ENCODE peak calls at places on chromosomes 5 and 9, in eight cellular contexts. I is CD8-positive, alpha-beta memory T cell; V is mesendoderm; C is OCI-LY7; F is CD4-positive, CD25-positive, alpha-beta regulatory T cell; E is AG04450; N is right atrium auricular region; A is endothelial cell of umbilical vein. J is an unnamed sample.

GRCh38 chr5:1506242-1507015 is 17.3 kb downstream of the LPCAT1 start:
- DNase-seq in I (no peak), V (no peak), C (no peak), F (no peak), E (no peak), N (no peak), A (no peak), J (no peak)

GRCh38 chr5:172058088-172058487 is 51.6 kb upstream of the FBXW11 start:
- DNase-seq in I (no peak), V (no peak), C (no peak), F (no peak), E (no peak), N (no peak), A (no peak), J (no peak)

GRCh38 chr5:96785271-96785670 is 22.5 kb downstream of the ERAP1 start:
- DNase-seq in I (no peak), V (no peak), C (no peak), F (no peak), E (no peak), N (no peak), A (no peak), J (no peak)

GRCh38 chr9:105114956-105115728 is 129.3 kb upstream of the SLC44A1 start:
- DNase-seq in I (peak), V (peak), C (peak), F (no peak), E (no peak), N (peak), A (no peak), J (peak)

GRCh38 chr5:101292199-101292598 is 389.1 kb upstream of the ST8SIA4 start:
- DNase-seq in I (no peak), V (no peak), C (no peak), F (no peak), E (no peak), N (no peak), A (no peak), J (no peak)

GRCh38 chr9:14487547-14488185 is 173.7 kb upstream of the NFIB start:
- DNase-seq in I (no peak), V (no peak), C (no peak), F (no peak), E (no peak), N (no peak), A (no peak), J (no peak)

GRCh38 chr9:89919171-89919681 is 314.4 kb downstream of the GADD45G start:
- DNase-seq in I (peak), V (peak), C (peak), F (no peak), E (no peak), N (peak), A (no peak), J (peak)

GRCh38 chr5:93621340-93621872 is 38.4 kb downstream of the NR2F1 start:
- DNase-seq in I (no peak), V (peak), C (no peak), F (no peak), E (no peak), N (no peak), A (peak), J (peak)

GRCh38 chr5:34703767-34704324 is 47.7 kb downstream of the RAI14 start:
- DNase-seq in I (no peak), V (peak), C (no peak), F (no peak), E (no peak), N (no peak), A (no peak), J (no peak)

GRCh38 chr5:110096419-110096818 is 406.7 kb downstream of the MAN2A1 start:
- DNase-seq in I (no peak), V (no peak), C (no peak), F (no peak), E (no peak), N (no peak), A (no peak), J (no peak)

GRCh38 chr9:90307177-90307833 is 335.3 kb downstream of the DIRAS2 start:
- DNase-seq in I (no peak), V (no peak), C (no peak), F (no peak), E (no peak), N (no peak), A (no peak), J (no peak)

GRCh38 chr5:156469636-156470035 is 142.7 kb downstream of the SGCD start:
- DNase-seq in I (no peak), V (no peak), C (no peak), F (no peak), E (no peak), N (no peak), A (no peak), J (no peak)

GRCh38 chr5:32100230-32100629 is 73.9 kb downstream of the GOLPH3 start:
- DNase-seq in I (no peak), V (peak), C (no peak), F (no peak), E (no peak), N (no peak), A (peak), J (no peak)

GRCh38 chr5:167207081-167207480 is 1084.4 kb upstream of the WWC1 start:
- DNase-seq in I (no peak), V (no peak), C (no peak), F (no peak), E (no peak), N (no peak), A (no peak), J (no peak)

GRCh38 chr5:28788954-28789353 is 1750.6 kb upstream of the CDH9 start:
- DNase-seq in I (no peak), V (no peak), C (no peak), F (no peak), E (no peak), N (no peak), A (no peak), J (no peak)

GRCh38 chr9:115018547-115019435 is 88.4 kb upstream of the TNFSF8 start:
- DNase-seq in I (no peak), V (peak), C (no peak), F (no peak), E (peak), N (no peak), A (no peak), J (peak)

GRCh38 chr5:54956922-54957321 is 28.5 kb downstream of the ESM1 start:
- DNase-seq in I (no peak), V (no peak), C (no peak), F (no peak), E (no peak), N (no peak), A (no peak), J (no peak)

GRCh38 chr9:36625006-36625600 is 52.4 kb downstream of the MELK start:
- DNase-seq in I (no peak), V (no peak), C (no peak), F (no peak), E (peak), N (peak), A (peak), J (no peak)

GRCh38 chr5:172748341-172748843 is 22.6 kb downstream of the DUSP1 start:
- DNase-seq in I (no peak), V (peak), C (no peak), F (no peak), E (no peak), N (peak), A (peak), J (no peak)

GRCh38 chr9:98533132-98533531 is 175.6 kb downstream of the GABBR2 start:
- DNase-seq in I (no peak), V (no peak), C (no peak), F (no peak), E (no peak), N (no peak), A (no peak), J (no peak)

GRCh38 chr5:71932131-71932635 is 175.1 kb upstream of the MAP1B start:
- DNase-seq in I (no peak), V (no peak), C (no peak), F (no peak), E (no peak), N (no peak), A (no peak), J (peak)

GRCh38 chr5:39713224-39713911 is 288.6 kb upstream of the DAB2 start:
- DNase-seq in I (no peak), V (peak), C (no peak), F (no peak), E (no peak), N (no peak), A (no peak), J (no peak)

GRCh38 chr9:4328723-4329122 is 28.9 kb upstream of the GLIS3 start:
- DNase-seq in I (no peak), V (no peak), C (no peak), F (no peak), E (no peak), N (no peak), A (no peak), J (no peak)

GRCh38 chr9:4335631-4336030 is 35.8 kb upstream of the GLIS3 start:
- DNase-seq in I (no peak), V (no peak), C (no peak), F (no peak), E (no peak), N (no peak), A (no peak), J (no peak)

GRCh38 chr9:4334439-4334838 is 34.6 kb upstream of the GLIS3 start:
- DNase-seq in I (peak), V (peak), C (no peak), F (no peak), E (no peak), N (peak), A (peak), J (peak)

GRCh38 chr9:4333231-4333740 is 33.4 kb upstream of the GLIS3 start:
- DNase-seq in I (no peak), V (no peak), C (no peak), F (no peak), E (no peak), N (no peak), A (peak), J (no peak)

DNA sequence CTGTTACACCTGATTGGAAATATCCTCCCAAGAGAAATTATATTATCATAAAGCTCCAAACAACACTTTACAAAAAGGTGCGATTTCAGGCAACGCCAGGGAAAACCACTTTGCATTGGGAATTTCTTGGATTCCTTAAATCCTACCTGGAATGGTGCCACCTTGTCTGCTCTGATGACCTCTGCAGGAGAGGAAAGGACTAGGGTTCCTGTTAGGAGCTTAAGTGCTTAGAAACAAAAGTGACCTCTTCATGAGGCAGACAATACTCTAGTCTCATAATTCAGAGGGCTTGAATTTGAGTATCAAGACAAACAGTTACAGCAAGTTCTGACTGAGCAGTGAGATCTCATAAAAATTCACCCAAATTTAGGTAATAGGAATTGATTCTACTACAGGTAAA is 33.9 kb upstream of the GLIS3 start:
- DNase-seq in I (no peak), V (peak), C (no peak), F (no peak), E (no peak), N (no peak), A (peak), J (no peak)
- H3K27ac ChIP-seq in I (no peak), V (no peak), C (no peak), F (no peak), E (no peak), N (no peak), A (peak), J (no peak)

GRCh38 chr5:128535225-128535624 is 2.8 kb downstream of the FBN2 start:
- DNase-seq in I (no peak), V (no peak), C (no peak), F (no peak), E (no peak), N (no peak), A (no peak), J (no peak)
- H3K4me3 ChIP-seq in I (no peak), V (no peak), C (no peak), F (no peak), E (no peak), N (no peak), A (no peak), J (no peak)

DNA sequence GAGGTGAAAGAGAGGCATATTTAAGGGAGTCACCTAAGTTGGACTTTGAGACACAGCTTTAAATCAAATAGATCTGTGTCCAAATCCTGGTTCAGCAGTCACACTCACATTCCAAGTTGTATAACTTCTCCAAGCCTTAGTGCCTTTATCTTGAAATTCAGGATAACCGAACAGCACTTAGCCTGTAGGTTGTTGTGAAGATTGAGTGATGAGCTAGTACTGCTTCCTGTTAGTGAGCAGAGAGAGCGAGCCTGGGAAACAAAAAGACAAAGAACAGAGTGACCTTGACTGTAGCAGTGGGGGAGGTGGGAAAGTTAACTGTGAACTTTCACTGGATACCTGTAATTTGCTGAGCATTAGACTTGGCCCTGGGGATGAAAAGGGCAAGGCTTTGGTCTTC is 22.4 kb downstream of the MAML1 start:
- DNase-seq in I (no peak), V (peak), C (no peak), F (no peak), E (no peak), N (no peak), A (peak), J (peak)
- H3K27ac ChIP-seq in I (no peak), V (no peak), C (no peak), F (peak), E (peak), N (no peak), A (no peak), J (no peak)

DNA sequence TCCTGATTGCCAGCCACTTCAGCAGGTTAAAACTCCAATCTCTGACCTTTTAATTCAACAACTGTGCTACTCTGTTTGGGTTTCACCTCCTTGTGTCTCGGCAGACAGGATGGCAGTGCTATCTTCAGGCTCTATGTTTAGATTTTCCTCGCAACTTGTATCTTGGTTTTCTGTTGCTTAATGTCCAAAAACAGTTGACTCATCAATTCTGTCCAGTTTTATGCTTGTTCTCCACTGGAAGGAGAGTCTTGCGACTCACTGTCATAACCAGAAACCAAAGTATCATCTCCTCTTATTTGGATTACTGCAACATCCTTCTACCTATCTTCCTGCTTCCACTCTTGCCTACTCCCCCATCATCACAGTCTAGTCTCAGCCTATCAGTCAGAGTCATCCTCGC is 130.9 kb upstream of the ADAMTS16 start:
- DNase-seq in I (no peak), V (no peak), C (no peak), F (no peak), E (no peak), N (no peak), A (no peak), J (no peak)
- H3K4me3 ChIP-seq in I (no peak), V (no peak), C (no peak), F (no peak), E (no peak), N (no peak), A (no peak), J (no peak)

DNA sequence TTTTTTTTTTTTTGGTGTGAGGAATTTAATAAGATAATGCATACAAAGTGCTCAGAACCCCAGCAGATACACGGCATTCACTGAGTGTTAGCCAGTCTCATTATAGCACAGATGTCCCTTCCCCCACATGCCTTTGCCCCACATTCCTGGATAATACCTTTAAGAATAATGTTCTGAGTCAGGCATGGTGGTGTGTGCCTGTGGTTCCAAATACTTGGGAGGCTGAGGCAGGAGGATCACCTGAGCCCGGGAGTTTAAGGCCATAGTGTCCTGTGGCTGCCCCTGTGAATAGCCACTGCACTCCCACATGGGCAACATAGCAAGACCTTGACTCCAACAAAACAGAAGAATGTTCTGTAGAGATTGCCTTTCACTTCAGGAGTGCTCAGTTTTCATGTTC is 24.2 kb upstream of the ANKRD18A start:
- DNase-seq in I (no peak), V (no peak), C (no peak), F (no peak), E (no peak), N (no peak), A (no peak), J (no peak)
- H3K27ac ChIP-seq in I (no peak), V (no peak), C (no peak), F (no peak), E (no peak), N (no peak), A (no peak), J (no peak)

GRCh38 chr5:149141957-149142851 is 911 bp downstream of the ABLIM3 start:
- DNase-seq in I (no peak), V (no peak), C (no peak), F (no peak), E (no peak), N (peak), A (peak), J (no peak)
- H3K4me3 ChIP-seq in I (peak), V (no peak), C (no peak), F (no peak), E (peak), N (peak), A (peak), J (peak)

DNA sequence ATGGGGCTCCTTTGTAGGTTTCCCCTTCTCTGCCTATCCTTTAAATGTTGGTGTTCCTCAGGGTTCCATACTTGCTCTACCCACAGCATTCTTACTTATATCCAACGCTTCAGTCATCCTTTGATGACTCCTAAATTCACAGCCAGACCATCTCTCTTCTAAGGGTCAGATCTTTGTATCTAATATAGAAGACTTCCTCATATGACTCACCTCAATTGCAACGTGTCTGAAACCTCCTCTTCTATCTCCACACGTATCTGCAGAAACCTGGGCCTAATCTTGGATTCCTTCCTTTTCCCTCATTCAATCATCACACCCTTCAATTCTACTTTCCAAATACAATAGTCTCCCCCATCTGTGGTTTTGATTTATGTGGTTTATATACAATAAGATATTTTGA is 68.3 kb downstream of the HMGCR start:
- DNase-seq in I (no peak), V (peak), C (no peak), F (no peak), E (no peak), N (no peak), A (no peak), J (peak)
- H3K27ac ChIP-seq in I (no peak), V (no peak), C (no peak), F (no peak), E (no peak), N (no peak), A (no peak), J (no peak)

J was measured in small intestine.